ENCODE peak calls at places on chromosome 4, in six cellular contexts. X is foreskin fibroblast, M is breast epithelium, O is HCT116, U is H1, L is RWPE1. S is an unnamed sample.
A peak's percentile ranks its signal among the peaks of the same experiment; 100 is the strongest.

GRCh38 chr4:88054229-88054628 is 46.8 kb downstream of the PKD2 start:
- DNase-seq in X (peak; percentile 54), M (no peak), O (no peak), U (no peak), L (no peak), S (no peak)

GRCh38 chr4:44916406-44916805 is 190.1 kb upstream of the GNPDA2 start:
- DNase-seq in X (no peak), M (no peak), O (no peak), U (no peak), L (peak; percentile 3), S (peak; percentile 18)

GRCh38 chr4:22500128-22500611 is 15.7 kb downstream of the ADGRA3 start:
- DNase-seq in X (no peak), M (peak; percentile 58), O (no peak), U (no peak), L (no peak), S (no peak)

GRCh38 chr4:53962516-53963225 is 101.7 kb downstream of the CHIC2 start:
- DNase-seq in X (peak; percentile 89), M (no peak), O (no peak), U (no peak), L (peak; percentile 41), S (no peak)

GRCh38 chr4:176193898-176194297 is 1.5 kb downstream of the SPATA4 start:
- DNase-seq in X (peak; percentile 93), M (no peak), O (peak; percentile 29), U (no peak), L (peak; percentile 65), S (no peak)

GRCh38 chr4:88027611-88028608 is 20.5 kb downstream of the PKD2 start:
- DNase-seq in X (peak; percentile 90), M (no peak), O (no peak), U (no peak), L (peak; percentile 72), S (peak; percentile 68)

GRCh38 chr4:145154573-145154972 is 25.8 kb downstream of the OTUD4 start:
- DNase-seq in X (peak; percentile 50), M (no peak), O (no peak), U (no peak), L (no peak), S (no peak)

GRCh38 chr4:10089346-10089745 is 27.3 kb downstream of the WDR1 start:
- DNase-seq in X (no peak), M (no peak), O (no peak), U (peak; percentile 19), L (no peak), S (peak; percentile 21)

GRCh38 chr4:64000241-64000640 is 409.0 kb downstream of the TECRL start:
- DNase-seq in X (no peak), M (no peak), O (no peak), U (no peak), L (no peak), S (no peak)

GRCh38 chr4:60201052-60201673 is 999.0 kb upstream of the ADGRL3 start:
- DNase-seq in X (peak; percentile 57), M (no peak), O (peak; percentile 12), U (peak; percentile 17), L (peak; percentile 32), S (peak; percentile 73)

GRCh38 chr4:82799006-82799881 is 648 bp upstream of the SCD5 start:
- DNase-seq in X (no peak), M (no peak), O (no peak), U (no peak), L (no peak), S (no peak)

GRCh38 chr4:107655289-107655688 is 64.7 kb downstream of the PAPSS1 start:
- DNase-seq in X (no peak), M (no peak), O (no peak), U (no peak), L (no peak), S (no peak)

GRCh38 chr4:33566649-33567048 is 2677.7 kb downstream of the ARAP2 start:
- DNase-seq in X (no peak), M (no peak), O (no peak), U (no peak), L (no peak), S (peak; percentile 2)

GRCh38 chr4:1207603-1208265 is 35.4 kb upstream of the SPON2 start:
- DNase-seq in X (peak; percentile 95), M (no peak), O (no peak), U (no peak), L (no peak), S (no peak)

GRCh38 chr4:126341927-126342326 is 1027.2 kb downstream of the FAT4 start:
- DNase-seq in X (no peak), M (no peak), O (no peak), U (no peak), L (no peak), S (no peak)

GRCh38 chr4:18975916-18976610 is 954.5 kb upstream of the LCORL start:
- DNase-seq in X (no peak), M (no peak), O (no peak), U (no peak), L (no peak), S (no peak)

GRCh38 chr4:112510468-112511293 is 5.3 kb downstream of the NEUROG2 start:
- DNase-seq in X (peak; percentile 44), M (no peak), O (no peak), U (no peak), L (no peak), S (no peak)

GRCh38 chr4:709348-709747 is 3.7 kb downstream of the PCGF3 start:
- DNase-seq in X (no peak), M (no peak), O (no peak), U (no peak), L (no peak), S (no peak)

GRCh38 chr4:140071806-140072205 is 82.2 kb downstream of the MAML3 start:
- DNase-seq in X (peak; percentile 87), M (peak; percentile 62), O (no peak), U (no peak), L (no peak), S (peak; percentile 90)

GRCh38 chr4:123484291-123484926 is 87.8 kb downstream of the SPRY1 start:
- DNase-seq in X (no peak), M (no peak), O (no peak), U (no peak), L (no peak), S (no peak)

GRCh38 chr4:170248576-170248975 is 158.8 kb upstream of the AADAT start:
- DNase-seq in X (no peak), M (no peak), O (no peak), U (no peak), L (peak; percentile 29), S (no peak)

GRCh38 chr4:78622253-78622979 is 70.8 kb downstream of the ANXA3 start:
- DNase-seq in X (peak; percentile 82), M (no peak), O (no peak), U (no peak), L (no peak), S (no peak)

GRCh38 chr4:127469575-127470289 is 163.0 kb upstream of the INTU start:
- DNase-seq in X (no peak), M (no peak), O (no peak), U (no peak), L (no peak), S (peak; percentile 41)

GRCh38 chr4:128525939-128526630 is 238.5 kb upstream of the PGRMC2 start:
- DNase-seq in X (peak; percentile 53), M (no peak), O (no peak), U (no peak), L (peak; percentile 44), S (peak; percentile 23)

GRCh38 chr4:100936676-100937390 is 410.5 kb downstream of the PPP3CA start:
- DNase-seq in X (no peak), M (no peak), O (no peak), U (no peak), L (no peak), S (no peak)

GRCh38 chr4:100933628-100934027 is 413.7 kb downstream of the PPP3CA start:
- DNase-seq in X (peak; percentile 85), M (no peak), O (no peak), U (no peak), L (no peak), S (no peak)

GRCh38 chr4:100938698-100939097 is 408.6 kb downstream of the PPP3CA start:
- DNase-seq in X (no peak), M (no peak), O (no peak), U (no peak), L (no peak), S (no peak)

GRCh38 chr4:100929753-100930152 is 411.9 kb upstream of the EMCN start:
- DNase-seq in X (no peak), M (no peak), O (no peak), U (no peak), L (no peak), S (no peak)

GRCh38 chr4:100935090-100935489 is 412.2 kb downstream of the PPP3CA start:
- DNase-seq in X (peak; percentile 29), M (no peak), O (peak; percentile 38), U (no peak), L (peak; percentile 20), S (peak; percentile 26)
- TF ChIP-seq CTCF in X (peak; percentile 5), M (no peak), O (peak; percentile 20), U (no peak), L (peak; percentile 17), S (no peak)

GRCh38 chr4:7189066-7189465 is 3.3 kb upstream of the SORCS2 start:
- DNase-seq in X (no peak), M (no peak), O (no peak), U (no peak), L (no peak), S (no peak)

GRCh38 chr4:7187691-7188090 is 4.6 kb upstream of the SORCS2 start:
- DNase-seq in X (no peak), M (no peak), O (no peak), U (no peak), L (no peak), S (no peak)

GRCh38 chr4:7190668-7191545 is 1.4 kb upstream of the SORCS2 start:
- DNase-seq in X (no peak), M (no peak), O (no peak), U (no peak), L (no peak), S (no peak)

GRCh38 chr4:7190278-7190594 is 2.1 kb upstream of the SORCS2 start:
- DNase-seq in X (no peak), M (no peak), O (no peak), U (no peak), L (no peak), S (no peak)

GRCh38 chr4:7189475-7190277 is 2.7 kb upstream of the SORCS2 start:
- DNase-seq in X (no peak), M (no peak), O (no peak), U (no peak), L (no peak), S (no peak)
- TF ChIP-seq CTCF in X (no peak), M (no peak), O (peak; percentile 23), U (no peak), L (no peak), S (no peak)

GRCh38 chr4:71255966-71256365 is 82.9 kb upstream of the SLC4A4 start:
- DNase-seq in X (no peak), M (no peak), O (no peak), U (no peak), L (no peak), S (no peak)
- TF ChIP-seq CTCF in X (no peak), M (no peak), O (no peak), U (no peak), L (no peak), S (no peak)

DNA sequence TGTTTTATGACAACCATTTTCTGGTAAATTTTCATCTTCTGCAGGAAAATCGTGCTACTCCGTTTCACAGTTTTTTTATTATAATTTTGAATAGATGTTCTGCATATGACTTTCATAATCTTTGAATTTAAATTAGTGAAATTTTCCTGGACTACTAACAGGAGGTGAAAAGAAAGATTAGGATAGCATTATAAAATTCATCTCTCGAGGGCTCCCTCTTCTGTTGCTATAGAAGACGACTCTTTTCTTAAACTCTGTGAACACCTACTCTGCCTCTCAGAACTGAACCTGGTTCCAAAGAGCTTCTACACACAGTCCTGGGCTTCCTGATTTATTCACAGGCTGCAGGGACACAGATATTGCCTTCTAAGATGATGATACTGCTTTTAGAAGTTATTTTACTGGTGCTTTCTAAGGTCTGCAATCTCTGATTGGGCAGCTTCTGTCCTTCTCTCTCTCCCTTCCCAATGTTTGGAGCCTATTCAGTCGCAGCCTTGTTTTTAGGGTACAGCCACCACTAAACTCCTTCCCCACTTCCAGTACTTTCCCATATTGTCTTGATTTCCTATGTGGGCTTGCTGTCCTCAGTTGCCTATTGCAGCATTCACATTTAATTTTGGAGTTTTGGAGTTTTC is 10.1 kb upstream of the SAP30 start:
- DNase-seq in X (peak; percentile 43), M (no peak), O (no peak), U (no peak), L (no peak), S (no peak)
- TF ChIP-seq CTCF in X (peak; percentile 40), M (no peak), O (no peak), U (no peak), L (peak; percentile 16), S (no peak)